ENCODE peak calls at places on chromosomes 4 and X, in eight cellular contexts. P is lung, G is ovary, U is ascending aorta, E is GM23338, V is pancreas, A is IMR-90, X is body of pancreas. Z is an unnamed sample. For H3K27me3, the result is how much of the 10 kb centered on the place peaks cover.

GRCh38 chr4:617644-618330 is 7.6 kb upstream of the PDE6B start:
- DNase-seq in P (peak), G (no peak), U (no peak), E (peak), V (no peak), A (no peak), X (peak), Z (no peak)

GRCh38 chr4:2796261-2797187 is 3.6 kb downstream of the SH3BP2 start:
- DNase-seq in P (no peak), G (peak), U (no peak), E (no peak), V (peak), A (peak), X (peak), Z (no peak)

GRCh38 chrX:123513585-123514278 is 219.1 kb downstream of the THOC2 start:
- DNase-seq in P (no peak), G (no peak), U (no peak), E (no peak), V (no peak), A (no peak), X (no peak), Z (no peak)

GRCh38 chr4:20273793-20274192 is 22.1 kb downstream of the SLIT2 start:
- DNase-seq in P (no peak), G (no peak), U (no peak), E (peak), V (no peak), A (no peak), X (no peak), Z (no peak)

GRCh38 chr4:13654158-13654797 is 26.8 kb upstream of the BOD1L1 start:
- DNase-seq in P (peak), G (peak), U (no peak), E (peak), V (peak), A (peak), X (peak), Z (peak)

GRCh38 chr4:125168531-125168930 is 146.2 kb upstream of the FAT4 start:
- DNase-seq in P (no peak), G (no peak), U (no peak), E (no peak), V (no peak), A (peak), X (no peak), Z (no peak)

GRCh38 chr4:73345399-73345975 is 58.6 kb upstream of the ALB start:
- DNase-seq in P (no peak), G (no peak), U (no peak), E (no peak), V (no peak), A (no peak), X (no peak), Z (no peak)

GRCh38 chr4:77990904-77991358 is 66.2 kb upstream of the FRAS1 start:
- DNase-seq in P (no peak), G (no peak), U (no peak), E (no peak), V (no peak), A (no peak), X (no peak), Z (no peak)

GRCh38 chr4:1471443-1472147 is 65.4 kb upstream of the NKX1-1 start:
- DNase-seq in P (no peak), G (no peak), U (no peak), E (no peak), V (peak), A (no peak), X (no peak), Z (no peak)

GRCh38 chrX:23879380-23880090 is 28.2 kb downstream of the APOO start:
- DNase-seq in P (no peak), G (no peak), U (no peak), E (no peak), V (no peak), A (no peak), X (peak), Z (no peak)

GRCh38 chr4:98260047-98260578 is 1.1 kb upstream of the RAP1GDS1 start:
- DNase-seq in P (peak), G (peak), U (no peak), E (peak), V (peak), A (peak), X (peak), Z (no peak)

GRCh38 chr4:165621983-165622382 is 243.2 kb downstream of the CPE start:
- DNase-seq in P (no peak), G (no peak), U (no peak), E (no peak), V (no peak), A (no peak), X (no peak), Z (no peak)

GRCh38 chr4:56055027-56055976 is 106.6 kb downstream of the CEP135 start:
- DNase-seq in P (no peak), G (no peak), U (no peak), E (peak), V (no peak), A (no peak), X (no peak), Z (no peak)

GRCh38 chr4:117429061-117429460 is 343.7 kb upstream of the TRAM1L1 start:
- DNase-seq in P (no peak), G (no peak), U (no peak), E (peak), V (peak), A (no peak), X (no peak), Z (no peak)

GRCh38 chr4:142379277-142380051 is 466.6 kb downstream of the INPP4B start:
- DNase-seq in P (no peak), G (no peak), U (no peak), E (no peak), V (no peak), A (peak), X (peak), Z (no peak)

GRCh38 chr4:142380052-142380598 is 466.0 kb downstream of the INPP4B start:
- DNase-seq in P (no peak), G (no peak), U (no peak), E (no peak), V (no peak), A (no peak), X (no peak), Z (no peak)

GRCh38 chr4:142383354-142383753 is 462.7 kb downstream of the INPP4B start:
- DNase-seq in P (no peak), G (no peak), U (no peak), E (no peak), V (no peak), A (no peak), X (no peak), Z (no peak)

GRCh38 chr4:142386450-142386849 is 459.7 kb downstream of the INPP4B start:
- DNase-seq in P (no peak), G (no peak), U (no peak), E (no peak), V (no peak), A (no peak), X (no peak), Z (no peak)

DNA sequence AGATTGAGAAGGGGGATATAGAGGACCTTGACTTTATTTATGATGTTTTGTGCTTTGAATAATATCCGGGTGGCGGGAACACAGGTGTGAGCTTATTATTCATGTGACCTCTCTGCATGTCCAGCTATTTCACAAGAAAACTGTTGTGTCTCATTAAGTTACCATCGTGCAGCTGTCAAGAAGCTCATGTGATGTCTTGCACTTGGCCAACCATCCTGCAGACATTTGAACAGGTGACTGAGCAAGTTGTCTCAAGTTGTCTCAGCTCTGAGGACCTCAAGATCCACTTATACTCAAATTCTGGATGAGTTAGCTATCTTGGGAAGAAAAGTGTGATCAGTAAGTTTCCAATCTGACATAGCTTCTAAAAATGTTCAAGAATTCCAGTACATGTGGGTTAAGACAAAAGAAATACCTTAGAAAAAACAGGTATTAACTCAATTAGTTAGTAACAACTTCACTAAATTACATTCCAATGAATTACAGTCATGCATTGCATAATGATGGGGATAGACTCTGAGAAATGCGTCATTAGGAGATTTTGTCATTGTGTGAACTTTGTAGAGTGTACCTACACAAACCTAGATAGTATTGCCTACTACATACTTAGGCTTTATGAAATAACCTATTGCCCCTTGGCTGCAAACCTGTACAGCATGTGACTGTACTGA is 462.2 kb downstream of the INPP4B start:
- DNase-seq in P (no peak), G (no peak), U (no peak), E (no peak), V (no peak), A (no peak), X (no peak), Z (no peak)
- H3K27ac ChIP-seq in P (no peak), G (no peak), U (no peak), E (no peak), V (no peak), A (no peak), X (no peak), Z (no peak)

DNA sequence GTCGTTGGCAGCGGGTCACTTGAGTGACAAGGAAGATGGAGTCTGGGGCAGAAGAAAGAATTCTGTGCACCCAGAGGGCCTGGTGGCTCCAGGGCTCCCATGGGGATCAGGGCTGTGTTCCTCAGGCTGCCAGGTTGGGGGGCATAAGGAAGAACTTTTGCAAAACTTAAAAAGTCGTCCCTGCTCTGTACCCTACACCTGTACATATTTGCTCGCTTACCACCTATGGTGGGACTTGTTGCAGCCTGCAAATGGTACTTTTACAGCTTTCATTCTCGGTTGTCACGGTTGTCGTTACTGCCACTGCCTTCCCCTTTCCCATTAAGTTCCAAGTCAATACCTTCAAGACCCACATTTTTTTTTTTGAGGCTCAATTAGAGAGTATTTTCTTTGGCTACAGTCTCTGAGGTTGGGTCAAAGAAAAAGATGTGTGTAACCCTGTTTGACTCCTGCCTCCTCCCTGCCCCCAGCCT is 9.1 kb downstream of the ARX start:
- DNase-seq in P (no peak), G (no peak), U (no peak), E (no peak), V (no peak), A (no peak), X (no peak), Z (no peak)
- H3K27me3 ChIP-seq in P (under half), G (under half), U (under half), E (half or more), V (under half), A (half or more), X (under half), Z (half or more)

DNA sequence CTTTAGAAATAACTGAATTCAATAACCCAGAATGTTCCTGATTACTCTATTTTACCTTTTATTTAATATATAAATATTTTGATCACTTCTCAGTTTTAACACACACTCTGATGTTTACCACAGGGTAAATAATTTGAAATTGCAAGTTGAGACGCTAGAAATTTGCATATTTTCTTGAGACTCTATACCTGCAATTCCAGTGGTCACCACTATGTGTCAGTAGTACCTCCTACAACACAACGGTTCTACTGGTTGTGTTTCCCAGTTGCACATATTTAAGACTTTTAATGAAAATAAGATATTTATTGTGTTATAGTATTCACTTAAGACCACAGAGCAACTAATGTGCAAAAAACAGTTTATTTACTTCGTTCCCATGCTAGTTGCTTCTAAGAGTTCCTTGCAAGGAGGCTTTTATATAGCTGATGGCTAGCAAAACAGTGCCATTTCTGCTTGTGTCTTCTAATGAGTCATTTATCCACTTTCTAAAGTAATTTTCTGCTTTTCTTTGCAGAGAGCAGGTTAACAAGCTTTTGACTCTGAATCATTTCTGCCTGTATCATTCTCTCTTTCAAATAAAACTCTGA is 98.9 kb upstream of the PDLIM3 start:
- DNase-seq in P (no peak), G (no peak), U (no peak), E (peak), V (no peak), A (peak), X (no peak), Z (no peak)
- TF ChIP-seq CTCF in P (no peak), G (no peak), U (peak), E (peak), V (no peak), A (peak), X (peak), Z (peak)

GRCh38 chr4:141130947-141131545 is 2.2 kb downstream of the RNF150 start:
- DNase-seq in P (no peak), G (no peak), U (no peak), E (peak), V (no peak), A (no peak), X (no peak), Z (no peak)
- H3K27ac ChIP-seq in P (no peak), G (peak), U (no peak), E (no peak), V (no peak), A (no peak), X (no peak), Z (no peak)

GRCh38 chr4:26020896-26021295 is 106.9 kb downstream of the SMIM20 start:
- DNase-seq in P (no peak), G (no peak), U (no peak), E (no peak), V (no peak), A (peak), X (no peak), Z (no peak)
- H3K27me3 ChIP-seq in P (under half), G (under half), U (under half), E (under half), V (under half), A (under half), X (under half), Z (under half)

DNA sequence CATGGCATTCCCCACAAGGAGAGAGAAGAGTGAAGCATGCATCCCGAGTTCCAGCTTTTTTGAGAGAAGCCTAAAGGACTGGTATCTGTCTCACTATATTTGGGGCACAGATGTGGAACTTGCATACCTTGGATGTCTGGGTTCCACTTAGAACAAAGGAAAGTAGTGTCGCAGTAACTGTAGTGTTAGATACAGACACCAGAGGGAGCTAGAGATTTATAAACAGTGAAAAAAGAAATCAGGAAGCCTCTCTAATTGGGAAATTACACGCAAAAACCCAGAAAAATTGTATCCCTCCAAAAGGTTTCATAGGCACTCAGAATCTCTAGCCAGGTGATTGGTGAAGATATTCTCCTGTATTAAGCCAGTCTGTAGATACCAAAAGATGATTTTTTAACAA is 34.4 kb downstream of the AGTR2 start:
- DNase-seq in P (no peak), G (no peak), U (no peak), E (peak), V (no peak), A (no peak), X (no peak), Z (no peak)
- TF ChIP-seq CTCF in P (peak), G (no peak), U (peak), E (peak), V (peak), A (peak), X (peak), Z (no peak)

Z was measured in CD4-positive, alpha-beta T cell.